ENCODE peak calls at places on chromosomes 12 and 14, in six cellular contexts. E is Panc1, M is A549, J is lung, K is heart right ventricle, B is upper lobe of left lung. C is an unnamed sample. For H3K4me1, the result is how much of the 10 kb centered on the place peaks cover.

GRCh38 chr14:81450100-81450531 is 50.0 kb upstream of the STON2 start:
- ATAC-seq in E (no peak), M (no peak), J (peak), K (peak), B (peak), C (peak)

GRCh38 chr12:122859303-122860051 is 24.2 kb downstream of the HIP1R start:
- ATAC-seq in E (no peak), M (no peak), J (no peak), K (no peak), B (no peak), C (no peak)

GRCh38 chr14:24329736-24330135 is 5.1 kb downstream of the ADCY4 start:
- ATAC-seq in E (no peak), M (no peak), J (no peak), K (peak), B (peak), C (no peak)

GRCh38 chr12:57548488-57548887 is 1.4 kb upstream of the KIF5A start:
- ATAC-seq in E (no peak), M (no peak), J (no peak), K (no peak), B (no peak), C (no peak)

GRCh38 chr12:114626-115211 is 48.2 kb downstream of the IQSEC3 start:
- ATAC-seq in E (no peak), M (no peak), J (no peak), K (no peak), B (no peak), C (no peak)

GRCh38 chr12:94689646-94690036 is 39.3 kb upstream of the TMCC3 start:
- ATAC-seq in E (no peak), M (peak), J (no peak), K (peak), B (peak), C (no peak)

GRCh38 chr12:16606936-16607335 is 974 bp upstream of the LMO3 start:
- ATAC-seq in E (no peak), M (no peak), J (no peak), K (no peak), B (no peak), C (no peak)

GRCh38 chr12:132236930-132237771 is 92.2 kb downstream of the GALNT9 start:
- ATAC-seq in E (peak), M (peak), J (no peak), K (no peak), B (peak), C (no peak)

GRCh38 chr12:538731-539539 is 79.2 kb downstream of the B4GALNT3 start:
- ATAC-seq in E (peak), M (no peak), J (peak), K (peak), B (peak), C (peak)

GRCh38 chr14:22524105-22524783 is 64.8 kb downstream of the DAD1 start:
- ATAC-seq in E (no peak), M (no peak), J (no peak), K (no peak), B (no peak), C (no peak)

GRCh38 chr12:41556176-41556575 is 368.1 kb downstream of the PDZRN4 start:
- ATAC-seq in E (no peak), M (no peak), J (no peak), K (no peak), B (no peak), C (no peak)

GRCh38 chr14:22391908-22392307 is 197.1 kb downstream of the DAD1 start:
- ATAC-seq in E (peak), M (peak), J (peak), K (peak), B (peak), C (no peak)

GRCh38 chr12:90086281-90086680 is 377.6 kb upstream of the ATP2B1 start:
- ATAC-seq in E (no peak), M (peak), J (no peak), K (no peak), B (no peak), C (no peak)

GRCh38 chr12:8560986-8561385 is 20.3 kb upstream of the CLEC4E start:
- ATAC-seq in E (no peak), M (no peak), J (no peak), K (no peak), B (no peak), C (no peak)

GRCh38 chr12:138898-139534 is 72.4 kb downstream of the IQSEC3 start:
- ATAC-seq in E (no peak), M (no peak), J (no peak), K (peak), B (peak), C (no peak)

GRCh38 chr12:6392499-6392898 is 8.5 kb downstream of the LTBR start:
- ATAC-seq in E (no peak), M (peak), J (peak), K (peak), B (peak), C (peak)

GRCh38 chr12:123097521-123098084 is 53.3 kb downstream of the PITPNM2 start:
- ATAC-seq in E (no peak), M (no peak), J (no peak), K (peak), B (no peak), C (peak)

GRCh38 chr14:62156052-62156451 is 393.8 kb downstream of the SNAPC1 start:
- ATAC-seq in E (no peak), M (no peak), J (no peak), K (no peak), B (no peak), C (no peak)

GRCh38 chr12:107405436-107405835 is 280.2 kb upstream of the PWP1 start:
- ATAC-seq in E (no peak), M (no peak), J (no peak), K (peak), B (no peak), C (no peak)

GRCh38 chr12:1922075-1922709 is 3.7 kb upstream of the CACNA2D4 start:
- ATAC-seq in E (no peak), M (no peak), J (no peak), K (no peak), B (no peak), C (no peak)
- TF ChIP-seq CTCF in E (no peak), M (no peak), J (no peak), K (no peak), B (no peak), C (no peak)

DNA sequence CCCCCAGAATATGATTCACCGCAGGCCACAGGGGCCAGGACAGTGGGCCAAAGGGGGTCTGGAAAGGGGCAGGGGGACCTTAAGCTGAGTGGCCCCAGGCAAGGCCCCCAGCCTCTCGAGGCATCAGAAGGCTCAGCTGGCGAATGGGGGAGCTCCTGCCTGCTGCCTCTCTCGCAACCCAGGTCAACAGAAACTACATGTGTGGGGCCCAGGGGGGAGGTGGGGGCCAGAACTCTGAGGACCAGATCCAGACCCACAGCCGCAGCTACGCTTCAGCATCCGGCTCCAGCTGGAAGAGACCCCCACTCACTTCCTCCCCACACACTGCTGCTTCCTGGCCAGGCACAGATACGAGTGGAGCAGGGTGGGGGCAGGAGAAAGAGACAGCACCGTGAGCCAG is 46.5 kb downstream of the NCOR2 start:
- ATAC-seq in E (no peak), M (no peak), J (no peak), K (no peak), B (no peak), C (no peak)
- H3K4me1 ChIP-seq in E (half or more), M (half or more), J (under half), K (under half), B (half or more), C (half or more)

GRCh38 chr14:37172936-37173613 is 669 bp upstream of the SLC25A21 start:
- ATAC-seq in E (no peak), M (no peak), J (no peak), K (no peak), B (no peak), C (no peak)

GRCh38 chr14:37171678-37172023 is 755 bp downstream of the SLC25A21 start:
- ATAC-seq in E (peak), M (peak), J (no peak), K (no peak), B (peak), C (peak)

GRCh38 chr14:37170237-37170636 is 2.2 kb downstream of the SLC25A21 start:
- ATAC-seq in E (no peak), M (no peak), J (no peak), K (no peak), B (no peak), C (no peak)

GRCh38 chr14:37170993-37171392 is 1.4 kb downstream of the SLC25A21 start:
- ATAC-seq in E (no peak), M (no peak), J (no peak), K (no peak), B (no peak), C (no peak)

GRCh38 chr14:37172024-37172869 is at the start of gene SLC25A21:
- ATAC-seq in E (peak), M (peak), J (peak), K (peak), B (peak), C (peak)
- TF ChIP-seq CTCF in E (no peak), M (no peak), J (no peak), K (peak), B (no peak), C (no peak)

GRCh38 chr12:21941522-21942376 is 523 bp upstream of the ABCC9 start:
- ATAC-seq in E (no peak), M (peak), J (no peak), K (peak), B (peak), C (peak)

GRCh38 chr12:21940972-21941521 is at the start of gene ABCC9:
- ATAC-seq in E (no peak), M (no peak), J (peak), K (peak), B (peak), C (peak)

GRCh38 chr12:21942377-21942703 is 1.1 kb upstream of the ABCC9 start:
- ATAC-seq in E (no peak), M (no peak), J (no peak), K (no peak), B (peak), C (no peak)

GRCh38 chr12:21946983-21947382 is 5.8 kb upstream of the ABCC9 start:
- ATAC-seq in E (no peak), M (no peak), J (no peak), K (no peak), B (no peak), C (no peak)

GRCh38 chr12:21945002-21945401 is 3.8 kb upstream of the ABCC9 start:
- ATAC-seq in E (no peak), M (no peak), J (no peak), K (no peak), B (no peak), C (no peak)
- H3K4me1 ChIP-seq in E (under half), M (under half), J (under half), K (under half), B (under half), C (under half)

GRCh38 chr12:28585146-28585545 is 394.9 kb downstream of the CCDC91 start:
- ATAC-seq in E (no peak), M (no peak), J (no peak), K (no peak), B (no peak), C (no peak)

GRCh38 chr12:28578833-28579252 is 388.6 kb downstream of the CCDC91 start:
- ATAC-seq in E (no peak), M (no peak), J (no peak), K (no peak), B (no peak), C (peak)

GRCh38 chr12:28582687-28583376 is 392.6 kb downstream of the CCDC91 start:
- ATAC-seq in E (no peak), M (no peak), J (no peak), K (no peak), B (no peak), C (no peak)

GRCh38 chr12:28586481-28586880 is 396.2 kb downstream of the CCDC91 start:
- ATAC-seq in E (no peak), M (no peak), J (no peak), K (no peak), B (no peak), C (no peak)

GRCh38 chr12:28583771-28584261 is 393.6 kb downstream of the CCDC91 start:
- ATAC-seq in E (no peak), M (no peak), J (no peak), K (no peak), B (no peak), C (no peak)
- TF ChIP-seq CTCF in E (peak), M (peak), J (no peak), K (no peak), B (no peak), C (no peak)

GRCh38 chr12:70265132-70265531 is 21.9 kb downstream of the CNOT2 start:
- ATAC-seq in E (no peak), M (no peak), J (no peak), K (no peak), B (no peak), C (no peak)
- H3K4me1 ChIP-seq in E (under half), M (under half), J (under half), K (under half), B (under half), C (under half)

GRCh38 chr14:75238728-75239455 is 39.7 kb upstream of the FOS start:
- ATAC-seq in E (no peak), M (peak), J (no peak), K (no peak), B (no peak), C (no peak)
- TF ChIP-seq CTCF in E (no peak), M (no peak), J (no peak), K (peak), B (no peak), C (peak)

GRCh38 chr12:24759155-24759554 is 189.7 kb downstream of the BCAT1 start:
- ATAC-seq in E (no peak), M (no peak), J (no peak), K (no peak), B (no peak), C (no peak)
- H3K4me1 ChIP-seq in E (under half), M (under half), J (under half), K (under half), B (under half), C (under half)

C was measured in gastroesophageal sphincter.